ENCODE peak calls at places on chromosomes 13 and 19, in six cellular contexts. U is mucosa of descending colon, I is IMR-90, W is thyroid gland, D is adrenal gland, B is colonic mucosa. H is an unnamed sample. For H3K4me1, the result is how much of the 10 kb centered on the place peaks cover.

GRCh38 chr13:73171926-73172325 is 113.1 kb downstream of the KLF5 start:
- DNase-seq in U (no peak), D (no peak), B (no peak), W (no peak), I (peak), H (no peak)

GRCh38 chr13:97468331-97468730 is 34.4 kb downstream of the RAP2A start:
- DNase-seq in U (no peak), I (peak), W (no peak), B (no peak), D (no peak), H (no peak)

GRCh38 chr13:111031531-111031961 is 83.6 kb upstream of the ARHGEF7 start:
- DNase-seq in I (peak), U (no peak), D (no peak), B (no peak), W (no peak), H (no peak)

GRCh38 chr13:96544965-96545364 is 449.3 kb downstream of the OXGR1 start:
- DNase-seq in D (no peak), I (no peak), U (no peak), W (no peak), B (no peak), H (no peak)

GRCh38 chr19:54162241-54162805 is 2.8 kb upstream of the LENG1 start:
- DNase-seq in U (peak), B (peak), D (peak), I (peak), W (peak), H (peak)

GRCh38 chr19:12331211-12331941 is 2.1 kb downstream of the ZNF563 start:
- DNase-seq in U (no peak), W (peak), I (no peak), D (peak), B (no peak), H (peak)

GRCh38 chr13:59266478-59267063 is 897.2 kb downstream of the DIAPH3 start:
- DNase-seq in D (no peak), I (no peak), B (no peak), U (no peak), W (no peak), H (no peak)

GRCh38 chr13:31824705-31825512 is 85.6 kb downstream of the RXFP2 start:
- DNase-seq in D (no peak), W (no peak), I (peak), U (no peak), B (no peak), H (peak)

GRCh38 chr19:34667349-34668076 is 9.4 kb downstream of the SCGB2B2 start:
- DNase-seq in U (peak), B (no peak), I (peak), W (peak), D (no peak), H (no peak)

GRCh38 chr19:4660181-4660791 is 9.9 kb downstream of the MYDGF start:
- DNase-seq in B (peak), W (no peak), U (peak), I (no peak), D (no peak), H (no peak)

GRCh38 chr13:73938375-73939070 is 195.7 kb downstream of the KLF12 start:
- DNase-seq in U (no peak), D (no peak), W (no peak), B (no peak), I (peak), H (no peak)

GRCh38 chr13:30873519-30873918 is 32.6 kb upstream of the MEDAG start:
- DNase-seq in B (no peak), D (no peak), U (no peak), W (no peak), I (peak), H (no peak)

GRCh38 chr19:13291913-13292312 is 141.7 kb downstream of the IER2 start:
- DNase-seq in W (no peak), D (no peak), U (no peak), B (no peak), I (no peak), H (no peak)

GRCh38 chr19:13622727-13623126 is 116.4 kb upstream of the CACNA1A start:
- DNase-seq in W (no peak), U (no peak), B (no peak), I (no peak), D (no peak), H (no peak)

GRCh38 chr19:15304140-15304705 is 28.1 kb downstream of the BRD4 start:
- DNase-seq in W (no peak), B (no peak), I (no peak), D (no peak), U (no peak), H (no peak)

GRCh38 chr19:38837304-38837626 is 5.7 kb upstream of the ECH1 start:
- DNase-seq in B (no peak), I (no peak), U (no peak), D (no peak), W (no peak), H (no peak)

GRCh38 chr19:37817180-37817911 is 38.0 kb upstream of the ZNF573 start:
- DNase-seq in W (peak), I (peak), D (peak), B (peak), U (peak), H (peak)

GRCh38 chr19:48940902-48941301 is 7.4 kb downstream of the DHDH start:
- DNase-seq in W (no peak), I (no peak), B (no peak), U (no peak), D (no peak), H (no peak)

GRCh38 chr13:45255253-45255987 is 54.6 kb upstream of the KCTD4 start:
- DNase-seq in U (peak), D (no peak), B (no peak), I (no peak), W (no peak), H (no peak)

GRCh38 chr13:101639711-101640110 is 187.2 kb downstream of the ITGBL1 start:
- DNase-seq in I (no peak), W (no peak), D (no peak), U (no peak), B (no peak), H (no peak)

GRCh38 chr13:38641164-38641948 is 45.5 kb upstream of the FREM2 start:
- DNase-seq in U (no peak), W (no peak), B (no peak), D (no peak), I (no peak), H (no peak)

GRCh38 chr19:1014161-1015060 is 6.5 kb downstream of the TMEM259 start:
- DNase-seq in I (no peak), D (no peak), B (no peak), W (no peak), U (no peak), H (no peak)

GRCh38 chr19:5691205-5691929 is 1.3 kb downstream of the RPL36 start:
- DNase-seq in I (peak), W (peak), B (peak), D (peak), U (peak), H (peak)

GRCh38 chr13:75196112-75196855 is 285.7 kb downstream of the TBC1D4 start:
- DNase-seq in W (no peak), U (no peak), D (no peak), I (peak), B (no peak), H (no peak)

GRCh38 chr19:55253842-55254624 is 4.8 kb downstream of the PPP6R1 start:
- DNase-seq in U (peak), W (no peak), B (no peak), I (no peak), D (no peak), H (no peak)
- H3K4me1 ChIP-seq in U (under half), W (under half), B (under half), I (under half), D (half or more), H (under half)

GRCh38 chr13:48412100-48412556 is 785 bp downstream of the LPAR6 start:
- DNase-seq in U (peak), W (no peak), B (no peak), I (peak), D (no peak), H (no peak)
- H3K4me3 ChIP-seq in U (no peak), W (no peak), B (peak), I (peak), D (peak), H (peak)

GRCh38 chr13:77523386-77523785 is 12.1 kb upstream of the SCEL start:
- DNase-seq in B (no peak), I (no peak), D (no peak), U (no peak), W (no peak), H (no peak)

GRCh38 chr13:77522444-77522843 is 13.1 kb upstream of the SCEL start:
- DNase-seq in W (no peak), B (no peak), D (no peak), I (no peak), U (no peak), H (no peak)

GRCh38 chr13:77521194-77521593 is 14.3 kb upstream of the SCEL start:
- DNase-seq in I (no peak), U (no peak), D (no peak), W (no peak), B (no peak), H (no peak)

GRCh38 chr13:77519808-77520207 is 15.7 kb upstream of the SCEL start:
- DNase-seq in D (no peak), U (no peak), W (no peak), B (no peak), I (no peak), H (no peak)

GRCh38 chr13:77521595-77522367 is 13.7 kb upstream of the SCEL start:
- DNase-seq in U (no peak), D (no peak), B (no peak), I (no peak), W (peak), H (no peak)
- TF ChIP-seq CTCF in U (no peak), D (no peak), B (no peak), I (no peak), W (peak), H (no peak)

GRCh38 chr19:6737873-6738725 is 719 bp upstream of the GPR108 start:
- DNase-seq in U (peak), I (peak), B (peak), W (peak), D (peak), H (peak)
- H3K4me1 ChIP-seq in U (under half), I (under half), B (under half), W (under half), D (under half), H (under half)

GRCh38 chr19:27887946-27888345 is 1325.0 kb downstream of the UQCRFS1 start:
- DNase-seq in D (no peak), U (no peak), I (no peak), W (no peak), B (no peak), H (no peak)

GRCh38 chr19:27889156-27889555 is 1323.8 kb downstream of the UQCRFS1 start:
- DNase-seq in D (no peak), U (no peak), I (no peak), W (no peak), B (no peak), H (no peak)

GRCh38 chr19:27881213-27881612 is 1331.7 kb downstream of the UQCRFS1 start:
- DNase-seq in W (no peak), I (no peak), U (no peak), D (no peak), B (no peak), H (no peak)

GRCh38 chr19:27884376-27884775 is 1328.6 kb downstream of the UQCRFS1 start:
- DNase-seq in W (no peak), B (no peak), D (no peak), U (no peak), I (no peak), H (no peak)

DNA sequence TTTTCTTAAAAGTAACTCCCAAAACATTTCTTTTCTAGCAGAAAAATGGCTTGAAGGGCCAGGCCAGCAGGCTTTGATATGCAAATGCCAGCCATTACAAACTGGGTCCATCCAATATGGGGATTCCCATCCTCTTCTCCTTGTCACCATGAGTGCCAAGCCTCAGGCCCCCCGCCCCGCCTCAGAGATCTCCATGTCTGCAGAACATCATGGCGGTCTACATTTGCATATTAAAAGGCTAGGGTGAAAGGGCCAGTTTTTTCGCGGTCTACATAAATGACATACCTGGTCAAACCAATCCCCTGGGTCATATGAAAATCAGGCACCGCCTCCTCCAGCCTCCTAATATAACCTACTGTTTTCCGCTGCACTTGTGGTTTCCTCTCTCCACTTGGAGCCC is 1327.6 kb downstream of the UQCRFS1 start:
- DNase-seq in D (no peak), U (no peak), B (no peak), W (no peak), I (no peak), H (no peak)
- H3K4me3 ChIP-seq in D (no peak), U (no peak), B (no peak), W (no peak), I (no peak), H (no peak)

DNA sequence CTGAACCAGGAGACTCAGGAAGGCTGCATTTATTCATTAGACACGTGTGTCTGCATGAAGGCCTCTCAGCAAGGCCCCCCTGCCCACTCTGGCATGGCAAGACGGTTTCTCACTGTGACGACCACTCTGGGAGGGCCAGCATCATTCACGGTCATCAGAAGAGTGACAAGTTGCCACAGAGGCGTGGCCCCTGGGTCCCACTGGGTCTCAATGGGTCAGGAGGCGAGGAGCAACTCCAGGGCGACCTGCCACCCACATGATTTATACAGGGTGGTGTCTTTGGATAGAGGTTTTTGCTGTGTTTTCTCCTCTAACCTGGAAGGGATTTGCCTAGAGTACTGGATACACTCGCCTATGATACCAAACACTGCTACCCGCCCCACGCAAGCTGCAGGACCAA is 60.7 kb downstream of the KLF2 start:
- DNase-seq in I (no peak), U (no peak), B (no peak), D (no peak), W (no peak), H (no peak)
- TF ChIP-seq CTCF in I (no peak), U (no peak), B (no peak), D (no peak), W (no peak), H (no peak)

DNA sequence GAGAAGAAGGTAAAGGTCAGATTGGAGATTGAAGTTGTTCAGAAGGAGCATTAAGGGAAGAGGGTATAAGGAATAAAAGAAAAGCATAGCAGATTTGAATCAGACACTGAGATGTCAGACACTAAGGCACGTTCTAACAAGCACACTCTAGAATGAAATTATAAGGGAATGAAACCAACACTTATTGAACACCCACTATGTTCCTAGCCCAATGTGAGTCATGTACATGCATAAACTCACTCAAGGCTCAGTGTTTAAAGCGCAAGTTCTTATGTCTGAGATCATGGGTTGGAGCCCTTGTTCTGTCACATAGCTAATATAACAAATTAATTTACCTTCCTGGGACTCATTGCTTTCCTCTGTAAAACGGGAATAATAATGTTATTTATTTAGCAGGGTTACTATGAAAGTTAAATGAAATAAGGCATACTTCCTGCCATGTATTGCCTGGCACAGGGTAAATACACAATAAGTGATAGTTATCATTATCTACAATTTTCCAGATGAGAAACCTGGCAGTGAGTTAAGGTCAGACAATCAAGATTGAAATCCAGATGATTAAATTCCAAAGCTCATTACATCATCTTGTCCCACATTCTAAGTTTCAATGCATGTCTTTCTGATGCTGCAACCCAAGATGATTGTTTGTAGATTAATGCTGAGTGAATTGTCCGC is 68.3 kb upstream of the DACH1 start:
- DNase-seq in U (no peak), I (no peak), W (no peak), B (no peak), D (no peak), H (no peak)
- H3K4me1 ChIP-seq in U (under half), I (under half), W (under half), B (under half), D (under half), H (under half)

GRCh38 chr13:50993371-50993770 is 83.8 kb downstream of the RNASEH2B start:
- DNase-seq in W (no peak), D (no peak), U (no peak), B (no peak), I (no peak), H (no peak)

GRCh38 chr13:50990540-50991506 is 81.2 kb downstream of the RNASEH2B start:
- DNase-seq in D (peak), B (no peak), I (peak), W (no peak), U (peak), H (peak)

GRCh38 chr13:50990050-50990449 is 80.5 kb downstream of the RNASEH2B start:
- DNase-seq in W (no peak), D (no peak), I (no peak), U (no peak), B (no peak), H (no peak)

GRCh38 chr13:50993908-50994307 is 84.3 kb downstream of the RNASEH2B start:
- DNase-seq in W (no peak), I (no peak), B (no peak), D (no peak), U (no peak), H (no peak)

GRCh38 chr13:50991624-50992610 is 82.3 kb downstream of the RNASEH2B start:
- DNase-seq in B (no peak), U (peak), W (no peak), I (no peak), D (no peak), H (no peak)
- H3K4me3 ChIP-seq in B (no peak), U (no peak), W (no peak), I (no peak), D (no peak), H (no peak)

GRCh38 chr13:107716741-107717140 is 498.6 kb downstream of the LIG4 start:
- DNase-seq in U (no peak), B (no peak), I (no peak), W (no peak), D (no peak), H (no peak)
- TF ChIP-seq CTCF in U (no peak), B (no peak), I (no peak), W (no peak), D (no peak), H (no peak)